ENCODE peak calls at places on chromosomes 13 and 19, in four cellular contexts. B is K562, Z is HepG2, P is A549. N is an unnamed sample.

GRCh38 chr13:108214511-108215383 is 589 bp downstream of the LIG4 start:
- DNase-seq in B (no peak), Z (no peak), P (no peak), N (no peak)

GRCh38 chr13:24162604-24163003 is 2.1 kb downstream of the SPATA13 start:
- DNase-seq in B (no peak), Z (no peak), P (no peak), N (no peak)

GRCh38 chr13:75468602-75469001 is 13.4 kb downstream of the TBC1D4 start:
- DNase-seq in B (no peak), Z (no peak), P (no peak), N (no peak)

GRCh38 chr19:38425810-38426466 is at the start of gene RASGRP4:
- DNase-seq in B (peak; percentile 81), Z (no peak), P (no peak), N (no peak)

GRCh38 chr19:11480927-11481776 is at the start of gene ELAVL3:
- DNase-seq in B (no peak), Z (no peak), P (no peak), N (peak; percentile 76)

GRCh38 chr13:19181621-19182485 is at the start of gene TUBA3C:
- DNase-seq in B (peak; percentile 17), Z (no peak), P (no peak), N (no peak)

GRCh38 chr13:94162289-94162688 is 317.2 kb downstream of the DCT start:
- DNase-seq in B (no peak), Z (no peak), P (no peak), N (no peak)

GRCh38 chr19:35790981-35791813 is 15.8 kb downstream of the ARHGAP33 start:
- DNase-seq in B (no peak), Z (peak; percentile 40), P (no peak), N (no peak)

GRCh38 chr19:10271543-10272086 is 695 bp downstream of the ICAM1 start:
- DNase-seq in B (no peak), Z (no peak), P (no peak), N (no peak)

GRCh38 chr19:54481326-54481930 is 8.3 kb upstream of the CDC42EP5 start:
- DNase-seq in B (peak; percentile 66), Z (peak; percentile 49), P (no peak), N (no peak)

GRCh38 chr19:18419699-18420460 is 682 bp downstream of the SSBP4 start:
- DNase-seq in B (peak; percentile 59), Z (peak; percentile 55), P (no peak), N (no peak)

GRCh38 chr19:14006766-14007562 is 844 bp upstream of the RFX1 start:
- DNase-seq in B (peak; percentile 98), Z (no peak), P (peak; percentile 36), N (peak; percentile 98)

GRCh38 chr19:30287973-30288372 is 84.2 kb upstream of the ZNF536 start:
- DNase-seq in B (no peak), Z (no peak), P (no peak), N (no peak)

GRCh38 chr13:21813844-21814243 is 143.0 kb downstream of the FGF9 start:
- DNase-seq in B (no peak), Z (no peak), P (no peak), N (no peak)

GRCh38 chr13:78325585-78325984 is 277.8 kb downstream of the POU4F1 start:
- DNase-seq in B (no peak), Z (no peak), P (no peak), N (no peak)

GRCh38 chr13:99812611-99813010 is 159.0 kb downstream of the ZIC5 start:
- DNase-seq in B (no peak), Z (no peak), P (no peak), N (no peak)

GRCh38 chr19:55321466-55321865 is 3.7 kb downstream of the TMEM150B start:
- DNase-seq in B (no peak), Z (no peak), P (no peak), N (no peak)

GRCh38 chr13:28716511-28716910 is 2.3 kb downstream of the SLC46A3 start:
- DNase-seq in B (peak; percentile 9), Z (no peak), P (no peak), N (no peak)

GRCh38 chr13:26412263-26412662 is 145.2 kb upstream of the WASF3 start:
- DNase-seq in B (no peak), Z (peak; percentile 79), P (no peak), N (no peak)

GRCh38 chr19:45322311-45322710 is 364 bp downstream of the CKM start:
- DNase-seq in B (no peak), Z (peak; percentile 48), P (no peak), N (no peak)

GRCh38 chr13:113954046-113954841 is 19.6 kb downstream of the C13orf46 start:
- DNase-seq in B (no peak), Z (no peak), P (no peak), N (no peak)

GRCh38 chr13:62337109-62337880 is 921.6 kb upstream of the PCDH20 start:
- DNase-seq in B (no peak), Z (no peak), P (no peak), N (no peak)

GRCh38 chr13:102724923-102725322 is 30.1 kb upstream of the METTL21C start:
- DNase-seq in B (peak; percentile 34), Z (peak; percentile 82), P (peak; percentile 17), N (no peak)

GRCh38 chr13:97344250-97345175 is 89.5 kb upstream of the RAP2A start:
- DNase-seq in B (peak; percentile 60), Z (peak; percentile 62), P (no peak), N (no peak)

GRCh38 chr19:48636859-48637448 is at the start of gene DBP:
- DNase-seq in B (peak; percentile 46), Z (no peak), P (peak; percentile 79), N (no peak)

GRCh38 chr19:53389591-53390377 is 5.2 kb upstream of the ZNF765 start:
- DNase-seq in B (peak; percentile 14), Z (no peak), P (no peak), N (peak; percentile 87)

GRCh38 chr13:62432906-62433305 is 1017.3 kb upstream of the PCDH20 start:
- DNase-seq in B (no peak), Z (no peak), P (no peak), N (no peak)

GRCh38 chr13:104984296-104984818 is 1551.1 kb downstream of the EFNB2 start:
- DNase-seq in B (no peak), Z (no peak), P (no peak), N (no peak)

GRCh38 chr19:14599548-14600147 is 16.8 kb downstream of the CLEC17A start:
- DNase-seq in B (no peak), Z (no peak), P (no peak), N (no peak)

GRCh38 chr13:71219671-71220070 is 647.3 kb downstream of the DACH1 start:
- DNase-seq in B (no peak), Z (no peak), P (no peak), N (no peak)

GRCh38 chr13:63643543-63643942 is 2227.9 kb upstream of the PCDH20 start:
- DNase-seq in B (no peak), Z (no peak), P (no peak), N (no peak)

GRCh38 chr13:30169442-30169841 is 137.9 kb downstream of the KATNAL1 start:
- DNase-seq in B (no peak), Z (no peak), P (no peak), N (no peak)

GRCh38 chr13:75785130-75785529 is 149.0 kb downstream of the LMO7 start:
- DNase-seq in B (no peak), Z (no peak), P (no peak), N (no peak)

GRCh38 chr13:36813226-36813625 is 5.8 kb upstream of the RFXAP start:
- DNase-seq in B (peak; percentile 43), Z (no peak), P (no peak), N (no peak)

DNA sequence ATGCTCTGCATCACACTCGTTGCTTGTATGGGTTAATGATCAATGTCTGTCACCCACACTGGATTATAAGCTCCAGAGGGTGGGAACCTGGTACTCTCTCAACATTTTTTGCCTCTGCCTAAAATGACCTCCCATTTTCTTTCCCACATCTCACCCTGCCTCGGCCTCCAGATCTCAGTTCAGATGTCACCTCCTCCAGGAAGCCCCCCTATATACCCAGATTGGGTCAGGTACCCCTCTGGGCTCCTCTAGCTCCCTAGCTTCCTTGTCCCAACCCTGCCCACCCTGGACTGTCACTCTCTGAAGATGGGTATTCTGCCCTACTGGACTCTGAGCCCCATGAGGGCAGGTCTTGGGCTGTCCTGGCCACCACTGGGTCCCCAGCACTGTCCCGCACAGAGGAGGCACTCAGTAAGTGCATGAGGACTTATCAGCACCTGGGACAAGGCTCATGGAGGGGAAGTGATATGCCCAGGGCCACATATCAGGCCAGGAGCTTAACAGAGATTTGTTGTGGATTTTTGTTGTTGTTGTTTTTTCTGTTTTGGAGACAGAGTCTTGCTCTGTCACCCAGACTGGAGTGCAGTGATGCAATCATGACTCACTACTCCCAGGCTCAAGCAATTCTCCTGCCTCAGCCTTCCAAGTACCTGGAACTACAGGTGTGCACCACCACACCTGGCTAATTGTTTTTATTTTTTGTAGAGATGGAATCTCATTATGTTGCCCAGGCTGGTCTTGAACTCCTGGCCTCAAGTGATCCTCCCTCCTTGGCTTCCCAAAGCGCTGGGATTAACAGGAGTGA is 23.8 kb downstream of the PRKD2 start:
- DNase-seq in B (no peak), Z (no peak), P (no peak), N (no peak)
- TF ChIP-seq CHD2 in B (no peak), Z (no peak), P (no peak), N (no peak)

DNA sequence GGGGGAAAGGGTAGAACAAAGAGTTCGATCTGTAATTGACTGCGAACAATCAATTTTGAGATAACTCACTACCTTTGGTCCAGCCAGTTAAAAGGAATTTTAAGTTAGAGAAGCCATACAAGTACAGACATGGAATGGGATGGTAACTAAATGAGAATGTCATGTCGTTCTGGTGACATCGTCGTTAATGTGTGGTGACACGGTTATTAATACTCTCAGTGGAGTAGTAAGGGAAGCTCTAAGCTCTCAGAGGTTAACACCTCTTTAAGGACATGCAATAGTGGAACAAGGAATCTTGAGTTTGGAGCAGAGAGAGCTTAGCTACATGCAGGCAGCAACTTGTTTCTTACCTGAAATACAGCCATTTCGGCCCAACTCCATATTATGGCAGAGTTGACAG is 154.9 kb upstream of the KLF12 start:
- DNase-seq in B (no peak), Z (no peak), P (no peak), N (no peak)
- TF ChIP-seq CHD2 in B (no peak), Z (no peak), P (no peak), N (no peak)

DNA sequence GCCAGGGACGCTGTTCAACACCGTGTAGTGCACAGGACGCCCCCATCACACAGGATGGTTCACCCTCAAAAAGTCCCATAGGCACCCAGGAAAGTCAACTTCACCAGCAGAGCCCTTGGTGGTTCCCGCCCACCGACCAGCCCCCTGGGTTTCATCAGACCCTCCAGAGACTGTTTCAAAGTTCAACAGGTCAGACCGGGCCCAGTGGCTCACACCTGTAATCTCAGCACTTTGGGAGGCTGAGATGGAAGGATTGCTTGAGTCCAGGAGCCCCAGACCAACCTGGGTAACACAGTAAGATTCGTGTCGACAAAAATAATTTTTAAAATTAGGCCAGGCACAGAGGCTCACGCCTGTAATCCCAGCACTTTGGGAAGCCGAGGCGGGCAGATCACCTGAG is 61.0 kb downstream of the MYO9B start:
- DNase-seq in B (no peak), Z (peak; percentile 54), P (no peak), N (no peak)
- TF ChIP-seq CHD2 in B (no peak), Z (no peak), P (no peak), N (no peak)

DNA sequence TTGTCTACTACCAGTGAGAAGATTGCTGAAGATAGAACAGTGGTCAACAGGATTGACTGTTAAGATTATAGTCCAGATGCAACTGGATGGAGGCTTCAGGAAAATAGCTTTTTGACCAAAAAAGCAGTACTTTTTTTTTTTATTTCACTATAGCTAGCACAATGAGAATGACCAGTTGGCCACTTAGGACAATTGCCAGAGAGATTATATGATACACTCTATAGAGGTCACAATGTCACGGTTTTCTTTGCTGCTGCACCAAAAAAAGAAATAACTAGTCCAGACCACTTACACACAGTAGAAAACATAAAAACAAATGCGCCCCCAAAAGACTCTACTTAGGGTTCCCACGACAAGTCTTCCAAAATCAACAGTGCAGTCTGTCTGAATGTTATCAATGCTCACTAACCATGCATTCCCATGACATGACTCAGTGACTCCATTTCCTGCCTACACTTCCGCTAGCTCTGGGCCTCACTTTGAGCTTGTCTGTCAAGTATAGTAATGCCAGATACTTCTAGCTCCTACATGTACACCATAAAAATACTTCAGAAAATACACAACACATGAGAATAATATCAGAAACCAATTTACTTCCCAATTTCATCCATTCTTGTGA is 209.2 kb upstream of the STARD13 start:
- DNase-seq in B (peak; percentile 39), Z (peak; percentile 40), P (no peak), N (no peak)
- TF ChIP-seq CHD2 in B (no peak), Z (no peak), P (no peak), N (no peak)

N was measured in H1.